ENCODE peak calls at places on chromosomes 6 and 20, in five cellular contexts. I is astrocyte, R is mesenchymal stem cell, Y is endothelial cell of umbilical vein, P is GM12878. S is an unnamed sample. For H3K9me3, the result is how much of the 10 kb centered on the place peaks cover.

GRCh38 chr6:148328876-148329567 is 13.6 kb upstream of the SASH1 start:
- DNase-seq in P (no peak), Y (peak), R (peak), I (peak), S (no peak)

GRCh38 chr6:27370391-27370790 is 18.2 kb upstream of the ZNF391 start:
- DNase-seq in I (no peak), P (no peak), Y (no peak), R (no peak), S (no peak)

GRCh38 chr6:42010185-42010872 is 40.0 kb upstream of the TAF8 start:
- DNase-seq in P (no peak), I (no peak), R (peak), Y (peak), S (no peak)

GRCh38 chr6:44222486-44222986 is 859 bp upstream of the SLC29A1 start:
- DNase-seq in Y (peak), I (no peak), R (no peak), P (no peak), S (no peak)

GRCh38 chr6:55758156-55758942 is 117.0 kb downstream of the BMP5 start:
- DNase-seq in Y (peak), R (peak), P (no peak), I (peak), S (peak)

GRCh38 chr6:70667256-70667710 is 400 bp upstream of the SMAP1 start:
- DNase-seq in I (no peak), R (no peak), Y (no peak), P (no peak), S (no peak)

GRCh38 chr20:43186312-43186711 is 3.4 kb downstream of the PTPRT start:
- DNase-seq in Y (no peak), R (no peak), P (no peak), I (no peak), S (no peak)

GRCh38 chr20:51639206-51639832 is 96.8 kb upstream of the NFATC2 start:
- DNase-seq in R (peak), I (peak), P (no peak), Y (peak), S (peak)

GRCh38 chr20:25394996-25395395 is 4.4 kb upstream of the ABHD12 start:
- DNase-seq in P (no peak), R (no peak), I (no peak), Y (no peak), S (no peak)

GRCh38 chr6:79506251-79506650 is 31.0 kb downstream of the LCA5 start:
- DNase-seq in Y (no peak), I (peak), P (no peak), R (no peak), S (no peak)

GRCh38 chr6:72554203-72554564 is 67.7 kb upstream of the KCNQ5 start:
- DNase-seq in P (no peak), I (peak), R (peak), Y (no peak), S (peak)

GRCh38 chr20:62942456-62942855 is 4.5 kb downstream of the GID8 start:
- DNase-seq in I (no peak), Y (no peak), R (no peak), P (no peak), S (no peak)

GRCh38 chr6:14758421-14759043 is 487.3 kb upstream of the JARID2 start:
- DNase-seq in Y (no peak), R (no peak), I (peak), P (no peak), S (no peak)

GRCh38 chr6:169779896-169780295 is 28.5 kb downstream of the ERMARD start:
- DNase-seq in P (no peak), R (no peak), Y (no peak), I (no peak), S (no peak)

GRCh38 chr6:166437661-166438060 is 54.9 kb upstream of the MPC1 start:
- DNase-seq in R (no peak), P (no peak), Y (no peak), I (no peak), S (no peak)

GRCh38 chr6:22343864-22344263 is 47.0 kb upstream of the PRL start:
- DNase-seq in Y (no peak), R (no peak), P (no peak), I (no peak), S (no peak)

GRCh38 chr20:51533291-51534172 is 9.0 kb downstream of the NFATC2 start:
- DNase-seq in I (peak), Y (no peak), P (no peak), R (peak), S (peak)

GRCh38 chr6:167733740-167734661 is 92.7 kb upstream of the AFDN start:
- DNase-seq in I (no peak), R (peak), Y (peak), P (no peak), S (no peak)

GRCh38 chr20:40966516-40967185 is 62.0 kb upstream of the TOP1 start:
- DNase-seq in I (no peak), R (no peak), P (no peak), Y (no peak), S (no peak)

DNA sequence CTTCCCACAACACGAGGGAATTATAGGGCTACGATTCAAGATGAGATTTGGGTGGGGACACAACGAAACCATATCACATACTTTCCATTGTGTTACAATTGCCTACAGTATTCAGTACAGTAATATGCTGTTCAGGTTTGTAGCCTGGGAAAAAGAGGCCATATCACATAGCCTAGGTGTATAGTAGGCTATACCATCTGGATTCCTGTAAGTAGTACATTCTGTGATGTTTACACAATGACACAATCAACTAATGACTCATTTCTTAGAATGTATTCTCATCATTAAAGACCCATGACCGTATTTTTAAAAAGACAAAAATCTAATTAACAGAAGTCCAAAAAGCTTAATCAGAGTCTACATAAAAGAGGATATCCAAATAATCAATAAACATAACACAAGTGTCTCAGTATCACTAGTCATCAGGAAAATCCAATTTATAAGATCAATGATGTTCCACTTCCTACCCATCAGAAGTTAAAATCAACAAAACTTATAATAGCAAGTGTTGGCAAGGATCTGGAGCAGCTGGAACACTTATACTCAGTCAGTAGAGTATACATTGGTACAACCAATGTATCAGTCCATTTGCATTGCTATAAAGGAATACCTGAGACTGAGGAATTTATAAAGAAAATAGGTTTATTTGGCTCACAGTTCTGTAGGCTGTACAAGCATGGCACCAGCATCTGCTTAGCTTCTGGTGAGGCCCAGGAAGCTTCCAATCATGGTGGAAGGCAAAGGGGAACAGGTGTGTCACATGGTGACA is 215.9 kb downstream of the CLVS2 start:
- DNase-seq in Y (no peak), R (no peak), I (no peak), P (no peak), S (no peak)
- H3K9me3 ChIP-seq in Y (under half), R (under half), I (under half), P (under half), S (under half)

GRCh38 chr6:154447929-154448328 is 62.6 kb downstream of the CNKSR3 start:
- DNase-seq in I (peak), P (no peak), Y (peak), R (peak), S (no peak)

GRCh38 chr6:154446984-154447383 is 63.5 kb downstream of the CNKSR3 start:
- DNase-seq in P (no peak), R (no peak), Y (no peak), I (no peak), S (no peak)

GRCh38 chr6:154445417-154445816 is 65.1 kb downstream of the CNKSR3 start:
- DNase-seq in R (no peak), I (no peak), Y (no peak), P (no peak), S (no peak)

GRCh38 chr6:154450498-154450897 is 60.0 kb downstream of the CNKSR3 start:
- DNase-seq in Y (no peak), R (no peak), I (no peak), P (no peak), S (no peak)

GRCh38 chr6:154448448-154449096 is 61.9 kb downstream of the CNKSR3 start:
- DNase-seq in I (peak), Y (peak), P (no peak), R (peak), S (peak)
- H3K9ac ChIP-seq in I (peak), Y (no peak), P (no peak), R (peak), S (no peak)

GRCh38 chr6:75802366-75802765 is 53.3 kb downstream of the MYO6 start:
- DNase-seq in R (peak), Y (no peak), I (peak), P (no peak), S (no peak)
- H3K9me3 ChIP-seq in R (under half), Y (under half), I (under half), P (under half), S (under half)

DNA sequence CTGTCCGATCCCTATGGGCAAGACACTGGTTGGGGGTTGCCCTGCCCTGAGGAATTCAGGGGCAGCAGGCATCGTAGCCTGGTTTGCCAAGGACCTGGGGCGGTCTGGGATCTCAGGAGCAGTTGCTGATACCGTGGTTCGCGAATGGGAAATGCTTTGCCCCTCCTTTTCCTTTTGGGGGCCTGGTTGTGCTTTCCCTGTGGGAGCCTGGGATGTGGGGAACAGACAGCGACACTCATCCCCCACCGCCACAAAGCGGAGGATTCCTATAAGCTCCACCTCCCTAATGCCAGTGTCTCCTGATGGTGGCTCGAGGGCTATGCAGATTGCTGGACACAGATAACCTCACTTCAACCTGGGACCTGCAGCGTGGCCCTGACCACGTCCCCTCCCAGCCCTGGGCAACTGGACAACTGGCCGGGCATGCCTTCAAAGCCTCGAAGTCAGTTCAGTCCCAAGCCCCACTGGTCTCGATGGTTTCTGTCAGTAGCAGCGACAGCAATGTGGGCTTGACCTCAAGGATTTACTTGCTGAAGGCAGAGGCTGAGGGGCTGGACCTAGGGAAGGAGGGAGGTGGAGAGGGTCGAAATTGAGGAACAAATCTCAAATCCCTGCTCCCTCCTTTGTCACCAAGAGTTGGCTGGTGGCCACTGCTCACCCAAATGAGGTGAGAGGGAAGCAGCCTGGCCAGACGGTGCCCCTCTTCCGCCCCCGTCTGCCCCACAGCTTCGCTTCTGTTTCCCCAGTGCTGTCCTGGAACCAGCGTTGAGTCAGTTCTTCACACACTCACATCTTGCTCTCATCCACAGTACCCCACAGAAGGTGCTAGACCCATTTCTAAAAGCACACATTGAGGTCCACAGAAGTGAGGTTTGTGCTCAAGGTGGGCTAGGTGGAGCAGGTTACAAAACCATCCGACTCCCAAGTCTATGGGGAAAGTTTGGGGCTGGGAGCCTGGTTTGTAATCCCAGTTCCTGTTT is 3.5 kb downstream of the CEBPB start:
- DNase-seq in R (peak), I (no peak), P (no peak), Y (no peak), S (peak)
- H3K9ac ChIP-seq in R (peak), I (peak), P (no peak), Y (no peak), S (peak)

GRCh38 chr20:46501337-46501942 is 11.9 kb downstream of the ZNF334 start:
- DNase-seq in I (no peak), Y (no peak), P (no peak), R (no peak), S (no peak)

GRCh38 chr20:46507760-46508407 is 5.5 kb downstream of the ZNF334 start:
- DNase-seq in I (no peak), R (no peak), Y (no peak), P (no peak), S (no peak)

GRCh38 chr20:46505501-46505900 is 7.9 kb downstream of the ZNF334 start:
- DNase-seq in P (no peak), Y (no peak), R (no peak), I (no peak), S (no peak)

GRCh38 chr20:46501961-46502360 is 11.4 kb downstream of the ZNF334 start:
- DNase-seq in R (no peak), P (no peak), I (no peak), Y (no peak), S (no peak)
- H3K9me3 ChIP-seq in R (half or more), P (under half), I (half or more), Y (under half), S (half or more)

GRCh38 chr20:543369-544152 is at the start of gene CSNK2A1:
- DNase-seq in R (peak), I (peak), P (peak), Y (peak), S (peak)
- H3K9ac ChIP-seq in R (peak), I (peak), P (peak), Y (peak), S (peak)

GRCh38 chr20:57075181-57075580 is 191.3 kb downstream of the BMP7 start:
- DNase-seq in I (no peak), Y (no peak), R (no peak), P (no peak), S (no peak)

GRCh38 chr20:57076951-57077350 is 189.5 kb downstream of the BMP7 start:
- DNase-seq in I (peak), P (no peak), Y (no peak), R (no peak), S (no peak)

GRCh38 chr20:57074386-57074785 is 192.1 kb downstream of the BMP7 start:
- DNase-seq in I (no peak), R (no peak), Y (no peak), P (no peak), S (no peak)

GRCh38 chr20:57078101-57078500 is 188.3 kb downstream of the BMP7 start:
- DNase-seq in P (no peak), I (no peak), Y (no peak), R (peak), S (no peak)

DNA sequence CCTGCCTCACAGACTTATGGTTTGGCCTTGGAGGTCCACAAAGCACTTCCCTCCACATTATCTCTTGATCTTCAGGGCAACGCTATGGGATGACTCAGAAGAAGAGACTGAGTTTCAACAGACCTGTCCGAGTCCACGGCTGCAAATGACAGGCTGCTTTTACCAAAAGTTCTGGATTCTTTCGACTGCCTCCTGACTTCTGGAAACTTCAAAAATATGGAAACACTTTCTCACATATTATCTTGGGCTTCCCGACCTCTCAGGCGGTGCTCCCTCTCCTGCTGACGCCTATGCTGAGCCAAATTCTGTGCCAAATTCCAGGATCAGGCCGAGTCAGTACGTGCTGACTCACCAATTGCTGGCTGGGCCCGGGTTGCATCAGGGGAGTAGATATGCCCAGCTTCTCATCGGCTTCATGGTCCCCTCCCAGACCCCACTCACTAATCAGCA is 190.2 kb downstream of the BMP7 start:
- DNase-seq in I (peak), R (peak), Y (no peak), P (no peak), S (peak)
- H3K9me3 ChIP-seq in I (under half), R (under half), Y (under half), P (under half), S (under half)

GRCh38 chr6:5512422-5512821 is 251.1 kb downstream of the FARS2 start:
- DNase-seq in I (no peak), P (no peak), Y (no peak), R (no peak), S (no peak)

GRCh38 chr6:5511924-5512323 is 250.6 kb downstream of the FARS2 start:
- DNase-seq in Y (no peak), P (no peak), R (peak), I (peak), S (peak)

GRCh38 chr6:5514353-5514752 is 253.0 kb downstream of the FARS2 start:
- DNase-seq in I (no peak), P (no peak), R (no peak), Y (no peak), S (no peak)

GRCh38 chr6:5515200-5515599 is 253.9 kb downstream of the FARS2 start:
- DNase-seq in I (no peak), R (no peak), Y (no peak), P (no peak), S (no peak)

GRCh38 chr6:5513393-5513792 is 252.1 kb downstream of the FARS2 start:
- DNase-seq in I (no peak), P (no peak), R (no peak), Y (no peak), S (no peak)
- H3K9ac ChIP-seq in I (no peak), P (no peak), R (no peak), Y (no peak), S (no peak)

DNA sequence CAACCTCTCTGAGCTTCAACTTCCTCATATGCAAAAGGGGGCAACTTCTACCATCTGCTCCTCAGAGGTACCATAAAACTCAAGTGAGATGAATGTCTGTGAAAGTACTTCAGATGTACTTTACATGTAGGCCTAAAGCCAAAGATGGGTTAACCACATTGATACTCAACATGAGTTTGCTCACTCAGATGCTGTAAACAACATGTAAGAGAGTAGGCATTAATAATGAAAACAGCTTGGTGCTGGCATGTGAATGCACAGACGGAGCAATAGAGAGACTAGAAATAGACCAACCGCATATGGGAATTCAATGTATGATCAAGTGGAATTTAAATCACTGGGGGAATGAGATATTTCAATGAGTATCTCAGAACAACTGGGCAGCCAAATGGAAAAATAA is 143.8 kb upstream of the CDYL start:
- DNase-seq in Y (no peak), I (no peak), R (peak), P (no peak), S (no peak)
- H3K9me3 ChIP-seq in Y (under half), I (under half), R (under half), P (under half), S (under half)